ENCODE peak calls at places on chromosomes 5 and 9, in four cellular contexts. L is lower lobe of right lung, R is IMR-90, Y is neural progenitor cell. G is an unnamed sample.

GRCh38 chr9:76677481-76678055 is 86.7 kb upstream of the PCA3 start:
- DNase-seq in L (no peak), R (no peak), Y (no peak), G (no peak)

GRCh38 chr5:4518924-4519660 is 621.0 kb upstream of the ADAMTS16 start:
- DNase-seq in L (no peak), R (no peak), Y (peak; percentile 57), G (no peak)

GRCh38 chr5:142253938-142254895 is 70.6 kb downstream of the SPRY4 start:
- DNase-seq in L (no peak), R (peak; percentile 47), Y (no peak), G (no peak)

GRCh38 chr9:107999011-107999410 is 509.4 kb upstream of the KLF4 start:
- DNase-seq in L (no peak), R (no peak), Y (peak; percentile 35), G (no peak)

GRCh38 chr5:6731465-6732237 is 18.4 kb downstream of the TENT4A start:
- DNase-seq in L (no peak), R (peak; percentile 41), Y (peak; percentile 32), G (peak; percentile 21)

GRCh38 chr9:113652355-113653152 is 189.0 kb downstream of the RGS3 start:
- DNase-seq in L (no peak), R (no peak), Y (no peak), G (no peak)

GRCh38 chr9:88018101-88018500 is 43.8 kb upstream of the CDK20 start:
- DNase-seq in L (no peak), R (no peak), Y (no peak), G (no peak)

GRCh38 chr5:134451618-134452505 is 40.2 kb upstream of the CDKN2AIPNL start:
- DNase-seq in L (no peak), R (peak; percentile 86), Y (no peak), G (peak; percentile 84)

GRCh38 chr5:93092349-93093105 is 488.5 kb downstream of the NR2F1-AS1 start:
- DNase-seq in L (no peak), R (peak; percentile 47), Y (no peak), G (no peak)

GRCh38 chr9:4402501-4402900 is 87.8 kb upstream of the SLC1A1 start:
- DNase-seq in L (no peak), R (no peak), Y (no peak), G (no peak)

GRCh38 chr5:168932400-168932799 is 353.2 kb upstream of the PANK3 start:
- DNase-seq in L (no peak), R (no peak), Y (no peak), G (no peak)

GRCh38 chr5:172861461-172861860 is 27.4 kb downstream of the ERGIC1 start:
- DNase-seq in L (no peak), R (no peak), Y (no peak), G (no peak)

GRCh38 chr5:172862165-172862801 is 28.2 kb downstream of the ERGIC1 start:
- DNase-seq in L (no peak), R (peak; percentile 31), Y (no peak), G (no peak)

GRCh38 chr5:172859966-172860365 is 25.9 kb downstream of the ERGIC1 start:
- DNase-seq in L (no peak), R (no peak), Y (no peak), G (no peak)

GRCh38 chr5:172858990-172859811 is 25.1 kb downstream of the ERGIC1 start:
- DNase-seq in L (peak; percentile 69), R (peak; percentile 93), Y (no peak), G (no peak)

DNA sequence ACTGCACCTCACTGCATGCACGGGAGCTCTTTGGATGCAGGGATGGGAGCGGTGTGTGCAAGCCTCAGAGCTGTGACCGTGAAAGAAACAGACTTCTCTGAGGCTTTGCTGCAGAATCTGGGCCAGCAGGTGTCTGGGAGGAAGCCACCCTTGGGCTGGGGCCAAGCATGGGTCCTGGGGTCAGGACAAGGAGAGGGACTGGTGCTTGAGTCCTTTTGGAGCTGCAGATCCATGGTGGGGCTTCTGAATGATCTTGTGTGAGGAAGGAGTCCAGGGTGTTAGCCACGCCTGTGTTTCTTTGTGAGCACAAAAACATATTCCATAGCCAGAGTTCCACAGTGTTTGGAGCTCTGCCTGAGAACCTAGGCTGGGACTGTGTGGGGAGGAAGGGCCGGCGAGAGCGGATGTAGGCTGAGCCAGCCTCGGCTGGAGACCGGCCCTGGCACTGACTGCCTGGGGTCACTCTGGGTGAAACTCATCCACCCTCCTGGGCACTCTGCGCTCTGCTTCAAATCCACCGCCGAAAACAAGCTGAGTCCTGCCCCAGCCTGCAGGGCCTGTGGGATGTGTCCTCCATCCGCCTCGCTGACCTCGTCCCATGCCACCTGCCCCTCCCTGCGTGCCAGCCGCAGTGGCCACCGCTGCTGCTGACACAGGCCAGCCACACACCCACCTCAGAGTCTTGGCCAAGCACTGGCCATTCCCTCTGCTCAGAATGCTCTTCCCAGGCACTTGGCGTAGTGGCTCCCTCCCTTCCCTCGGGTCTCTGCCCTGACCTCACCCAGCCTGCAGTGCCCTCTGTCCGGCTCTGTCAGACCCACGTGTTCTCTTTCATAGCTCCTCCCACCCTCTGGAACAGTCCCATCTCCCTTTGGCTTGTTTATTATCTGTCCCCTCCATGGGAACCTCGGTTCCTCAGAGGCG is 26.7 kb downstream of the ERGIC1 start:
- DNase-seq in L (peak; percentile 86), R (peak; percentile 32), Y (no peak), G (no peak)
- H3K4me1 ChIP-seq in L (peaks cover 68% of the 10 kb centered on the region), R (peaks cover 50% of the 10 kb centered on the region), Y (peaks cover 15% of the 10 kb centered on the region), G (peaks cover 25% of the 10 kb centered on the region)

GRCh38 chr5:36222620-36223019 is 19.1 kb downstream of the NADK2 start:
- DNase-seq in L (no peak), R (peak; percentile 63), Y (no peak), G (no peak)

GRCh38 chr5:36232533-36232932 is 9.2 kb downstream of the NADK2 start:
- DNase-seq in L (no peak), R (no peak), Y (no peak), G (no peak)

GRCh38 chr5:36228505-36228904 is 13.2 kb downstream of the NADK2 start:
- DNase-seq in L (no peak), R (no peak), Y (no peak), G (no peak)

GRCh38 chr5:36230151-36230788 is 11.5 kb downstream of the NADK2 start:
- DNase-seq in L (no peak), R (no peak), Y (peak; percentile 61), G (no peak)

GRCh38 chr5:36227046-36227445 is 14.7 kb downstream of the NADK2 start:
- DNase-seq in L (no peak), R (no peak), Y (no peak), G (no peak)
- TF ChIP-seq CTCF in L (no peak), R (no peak), Y (no peak), G (no peak)

GRCh38 chr5:1391691-1392090 is 46.8 kb upstream of the CLPTM1L start:
- DNase-seq in L (no peak), R (no peak), Y (no peak), G (no peak)

GRCh38 chr5:1392261-1392660 is 47.4 kb upstream of the CLPTM1L start:
- DNase-seq in L (peak; percentile 27), R (no peak), Y (no peak), G (no peak)

GRCh38 chr5:1390861-1391600 is 46.1 kb upstream of the CLPTM1L start:
- DNase-seq in L (peak; percentile 41), R (no peak), Y (no peak), G (no peak)

GRCh38 chr5:1388383-1388967 is 43.6 kb upstream of the CLPTM1L start:
- DNase-seq in L (no peak), R (no peak), Y (no peak), G (no peak)

GRCh38 chr5:1390333-1390732 is 45.4 kb upstream of the CLPTM1L start:
- DNase-seq in L (no peak), R (no peak), Y (no peak), G (no peak)
- H3K27me3 ChIP-seq in L (peaks cover 36% of the 10 kb centered on the region), R (peaks cover 46% of the 10 kb centered on the region), Y (peaks cover 76% of the 10 kb centered on the region), G (no peaks in the 10 kb centered on the region)

GRCh38 chr5:74199436-74200210 is 440.9 kb downstream of the ENC1 start:
- DNase-seq in L (no peak), R (peak; percentile 74), Y (no peak), G (no peak)
- H3K4me1 ChIP-seq in L (peaks cover 8% of the 10 kb centered on the region), R (peaks cover 6% of the 10 kb centered on the region), Y (peaks cover 9% of the 10 kb centered on the region), G (no peaks in the 10 kb centered on the region)

GRCh38 chr5:180830253-180831138 is 27.9 kb upstream of the MGAT1 start:
- DNase-seq in L (peak; percentile 87), R (peak; percentile 39), Y (no peak), G (peak; percentile 91)

GRCh38 chr5:180829711-180830110 is 27.1 kb upstream of the MGAT1 start:
- DNase-seq in L (no peak), R (no peak), Y (no peak), G (no peak)

GRCh38 chr5:180832638-180833068 is 28.4 kb downstream of the ZFP62 start:
- DNase-seq in L (no peak), R (no peak), Y (no peak), G (peak; percentile 74)

GRCh38 chr5:180825768-180826525 is 23.3 kb upstream of the MGAT1 start:
- DNase-seq in L (no peak), R (peak; percentile 85), Y (no peak), G (no peak)

GRCh38 chr5:180831139-180832080 is 28.8 kb upstream of the MGAT1 start:
- DNase-seq in L (peak; percentile 92), R (peak; percentile 60), Y (peak; percentile 71), G (peak; percentile 95)
- TF ChIP-seq CTCF in L (peak; percentile 27), R (no peak), Y (peak; percentile 19), G (peak; percentile 37)

DNA sequence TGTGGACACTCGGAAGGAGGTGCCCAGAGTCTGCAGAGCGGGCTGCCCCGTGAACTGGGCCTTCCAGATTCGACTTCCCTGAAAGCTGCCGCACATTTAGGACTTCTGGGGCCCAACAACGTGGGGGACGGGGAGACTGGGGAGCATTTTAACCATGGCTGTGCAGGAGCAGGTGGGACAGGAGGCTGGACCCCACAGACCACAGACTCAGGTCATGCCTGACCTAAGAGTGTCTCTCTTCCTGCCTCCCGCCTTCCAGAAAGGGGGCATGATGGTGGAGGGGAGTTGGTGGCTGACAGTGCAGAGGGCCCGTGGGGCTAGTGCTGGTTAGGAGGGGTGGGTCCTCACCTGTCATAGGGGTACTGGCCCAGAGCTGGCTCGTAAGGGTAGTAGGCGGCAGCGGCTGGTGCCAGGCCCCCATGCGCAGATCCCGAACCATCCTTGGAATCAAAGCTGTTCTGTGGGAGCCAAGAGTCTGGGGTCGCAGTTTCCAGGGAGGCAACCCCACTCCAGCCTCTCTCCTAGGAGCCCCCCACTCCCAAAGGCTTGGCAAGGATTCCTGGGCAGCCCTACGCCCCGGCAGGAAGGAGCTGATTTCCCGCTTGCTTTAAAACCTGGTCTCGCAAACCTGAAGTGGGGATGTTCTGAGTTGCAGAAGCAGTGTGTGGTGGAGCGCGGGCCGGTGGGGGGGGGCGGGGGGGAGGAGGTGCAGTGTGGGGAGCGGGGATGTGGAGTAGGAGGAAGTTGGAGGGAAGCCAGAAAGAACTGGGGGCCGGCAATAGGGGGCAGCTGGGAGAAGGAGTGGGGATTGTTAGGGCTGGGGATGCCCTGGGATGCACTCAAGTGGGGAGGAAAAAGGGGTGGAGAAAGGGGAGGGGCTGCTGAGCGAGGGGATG is 2.1 kb downstream of the IRX4 start:
- DNase-seq in L (no peak), R (no peak), Y (no peak), G (no peak)
- H3K27me3 ChIP-seq in L (peaks cover 96% of the 10 kb centered on the region), R (peaks cover 91% of the 10 kb centered on the region), Y (peaks cover 100% of the 10 kb centered on the region), G (no peaks in the 10 kb centered on the region)

GRCh38 chr5:56638768-56639238 is 176.5 kb upstream of the MAP3K1 start:
- DNase-seq in L (no peak), R (no peak), Y (no peak), G (no peak)
- H3K4me1 ChIP-seq in L (peaks cover 27% of the 10 kb centered on the region), R (peaks cover 11% of the 10 kb centered on the region), Y (peaks cover 17% of the 10 kb centered on the region), G (peaks cover 38% of the 10 kb centered on the region)

G was measured in Peyer's patch.